ENCODE peak calls at places on chromosomes 7 and 10, in nine cellular contexts. One of them, this sample, is unnamed.

GRCh38 chr7:4638781-4639575 is 43.1 kb upstream of the FOXK1 start:
- DNase-seq in transverse colon: no peak
- DNase-seq in HS-5: no peak
- DNase-seq in germinal center: no peak
- DNase-seq in NCI-H748 treated with DMSO at 0.1 percent for 48 hours: no peak
- DNase-seq in GM12878: peak; percentile 43
- DNase-seq in hepatocyte: no peak
- DNase-seq in osteocyte: no peak
- DNase-seq in ACHN: no peak
- DNase-seq in this sample: no peak

GRCh38 chr7:107961399-107961798 is 41.6 kb downstream of the LAMB1 start:
- DNase-seq in osteocyte: no peak
- DNase-seq in GM12878: no peak
- DNase-seq in ACHN: no peak
- DNase-seq in NCI-H748 treated with DMSO at 0.1 percent for 48 hours: no peak
- DNase-seq in hepatocyte: no peak
- DNase-seq in HS-5: no peak
- DNase-seq in germinal center: no peak
- DNase-seq in transverse colon: peak; percentile 37
- DNase-seq in this sample: no peak

GRCh38 chr7:85821926-85822325 is 635.1 kb upstream of the SEMA3D start:
- DNase-seq in ACHN: no peak
- DNase-seq in GM12878: no peak
- DNase-seq in hepatocyte: no peak
- DNase-seq in transverse colon: no peak
- DNase-seq in osteocyte: no peak
- DNase-seq in NCI-H748 treated with DMSO at 0.1 percent for 48 hours: no peak
- DNase-seq in germinal center: no peak
- DNase-seq in HS-5: no peak
- DNase-seq in this sample: no peak

GRCh38 chr10:9038146-9038714 is 983.7 kb downstream of the GATA3 start:
- DNase-seq in HS-5: no peak
- DNase-seq in GM12878: no peak
- DNase-seq in osteocyte: no peak
- DNase-seq in ACHN: no peak
- DNase-seq in hepatocyte: no peak
- DNase-seq in transverse colon: no peak
- DNase-seq in NCI-H748 treated with DMSO at 0.1 percent for 48 hours: no peak
- DNase-seq in germinal center: no peak
- DNase-seq in this sample: no peak

GRCh38 chr7:106138776-106139175 is 26.7 kb upstream of the SYPL1 start:
- DNase-seq in ACHN: no peak
- DNase-seq in osteocyte: no peak
- DNase-seq in transverse colon: no peak
- DNase-seq in GM12878: no peak
- DNase-seq in germinal center: no peak
- DNase-seq in hepatocyte: no peak
- DNase-seq in HS-5: no peak
- DNase-seq in NCI-H748 treated with DMSO at 0.1 percent for 48 hours: no peak
- DNase-seq in this sample: no peak

GRCh38 chr7:158247758-158248487 is 339.7 kb downstream of the PTPRN2 start:
- DNase-seq in NCI-H748 treated with DMSO at 0.1 percent for 48 hours: no peak
- DNase-seq in HS-5: no peak
- DNase-seq in germinal center: no peak
- DNase-seq in transverse colon: no peak
- DNase-seq in hepatocyte: no peak
- DNase-seq in osteocyte: no peak
- DNase-seq in ACHN: no peak
- DNase-seq in GM12878: no peak
- DNase-seq in this sample: peak; percentile 20

GRCh38 chr7:4416436-4417092 is 265.5 kb upstream of the FOXK1 start:
- DNase-seq in transverse colon: peak; percentile 12
- DNase-seq in hepatocyte: peak; percentile 29
- DNase-seq in NCI-H748 treated with DMSO at 0.1 percent for 48 hours: peak; percentile 40
- DNase-seq in HS-5: no peak
- DNase-seq in osteocyte: peak; percentile 21
- DNase-seq in germinal center: no peak
- DNase-seq in ACHN: no peak
- DNase-seq in GM12878: no peak
- DNase-seq in this sample: peak; percentile 41

GRCh38 chr7:121085922-121086321 is 97.4 kb downstream of the CPED1 start:
- DNase-seq in hepatocyte: no peak
- DNase-seq in GM12878: no peak
- DNase-seq in transverse colon: no peak
- DNase-seq in HS-5: no peak
- DNase-seq in germinal center: no peak
- DNase-seq in NCI-H748 treated with DMSO at 0.1 percent for 48 hours: no peak
- DNase-seq in osteocyte: no peak
- DNase-seq in ACHN: no peak
- DNase-seq in this sample: no peak

GRCh38 chr7:29892231-29892630 is 85.9 kb downstream of the WIPF3 start:
- DNase-seq in NCI-H748 treated with DMSO at 0.1 percent for 48 hours: no peak
- DNase-seq in GM12878: no peak
- DNase-seq in ACHN: no peak
- DNase-seq in HS-5: no peak
- DNase-seq in germinal center: no peak
- DNase-seq in hepatocyte: no peak
- DNase-seq in transverse colon: no peak
- DNase-seq in osteocyte: peak; percentile 54
- DNase-seq in this sample: no peak

GRCh38 chr10:99937630-99938029 is 72.1 kb downstream of the DNMBP start:
- DNase-seq in germinal center: no peak
- DNase-seq in hepatocyte: no peak
- DNase-seq in ACHN: no peak
- DNase-seq in osteocyte: peak; percentile 19
- DNase-seq in NCI-H748 treated with DMSO at 0.1 percent for 48 hours: no peak
- DNase-seq in transverse colon: no peak
- DNase-seq in HS-5: no peak
- DNase-seq in GM12878: peak; percentile 48
- DNase-seq in this sample: no peak

GRCh38 chr10:4372601-4373000 is 453.4 kb upstream of the AKR1E2 start:
- DNase-seq in ACHN: no peak
- DNase-seq in transverse colon: no peak
- DNase-seq in hepatocyte: peak; percentile 31
- DNase-seq in germinal center: no peak
- DNase-seq in NCI-H748 treated with DMSO at 0.1 percent for 48 hours: peak; percentile 24
- DNase-seq in HS-5: peak; percentile 80
- DNase-seq in GM12878: no peak
- DNase-seq in osteocyte: no peak
- DNase-seq in this sample: no peak

GRCh38 chr7:106499897-106500296 is 161.1 kb downstream of the CCDC71L start:
- DNase-seq in osteocyte: no peak
- DNase-seq in ACHN: no peak
- DNase-seq in HS-5: no peak
- DNase-seq in germinal center: no peak
- DNase-seq in hepatocyte: no peak
- DNase-seq in transverse colon: no peak
- DNase-seq in GM12878: no peak
- DNase-seq in NCI-H748 treated with DMSO at 0.1 percent for 48 hours: no peak
- DNase-seq in this sample: no peak

GRCh38 chr7:82241371-82241770 is 202.2 kb downstream of the CACNA2D1 start:
- DNase-seq in GM12878: no peak
- DNase-seq in hepatocyte: no peak
- DNase-seq in NCI-H748 treated with DMSO at 0.1 percent for 48 hours: peak; percentile 12
- DNase-seq in osteocyte: no peak
- DNase-seq in ACHN: no peak
- DNase-seq in transverse colon: no peak
- DNase-seq in germinal center: no peak
- DNase-seq in HS-5: no peak
- DNase-seq in this sample: no peak

GRCh38 chr10:33655921-33656320 is 321.5 kb upstream of the NRP1 start:
- DNase-seq in NCI-H748 treated with DMSO at 0.1 percent for 48 hours: no peak
- DNase-seq in transverse colon: no peak
- DNase-seq in hepatocyte: no peak
- DNase-seq in germinal center: no peak
- DNase-seq in ACHN: no peak
- DNase-seq in HS-5: no peak
- DNase-seq in osteocyte: no peak
- DNase-seq in GM12878: no peak
- DNase-seq in this sample: no peak

This sample was measured in stomach.